ENCODE peak calls at places on chromosome 11, in eight cellular contexts. W is adrenal gland, I is ovary, R is colonic mucosa, M is GM23248, X is GM12865, V is tibial artery, Q is dorsolateral prefrontal cortex. L is an unnamed sample.

GRCh38 chr11:65646921-65647701 is 9.2 kb downstream of the SIPA1 start:
- DNase-seq in W (peak), I (peak), R (peak), M (peak), X (no peak), V (peak), Q (peak), L (no peak)

GRCh38 chr11:1018091-1018490 is 18.4 kb downstream of the MUC6 start:
- DNase-seq in W (no peak), I (no peak), R (no peak), M (no peak), X (no peak), V (no peak), Q (no peak), L (no peak)

GRCh38 chr11:125299821-125300220 is 135.3 kb downstream of the PKNOX2 start:
- DNase-seq in W (no peak), I (no peak), R (no peak), M (no peak), X (no peak), V (no peak), Q (no peak), L (no peak)

GRCh38 chr11:128190312-128190711 is 397.0 kb downstream of the ETS1 start:
- DNase-seq in W (no peak), I (no peak), R (no peak), M (no peak), X (no peak), V (no peak), Q (no peak), L (no peak)

GRCh38 chr11:976431-977160 is 50.9 kb downstream of the AP2A2 start:
- DNase-seq in W (no peak), I (no peak), R (no peak), M (peak), X (no peak), V (no peak), Q (peak), L (no peak)

GRCh38 chr11:71563401-71563800 is 2.0 kb upstream of the KRTAP5-10 start:
- DNase-seq in W (no peak), I (no peak), R (peak), M (peak), X (peak), V (no peak), Q (no peak), L (peak)

GRCh38 chr11:93570759-93571413 is 27.7 kb upstream of the SMCO4 start:
- DNase-seq in W (peak), I (no peak), R (peak), M (peak), X (no peak), V (peak), Q (no peak), L (no peak)

GRCh38 chr11:118342503-118343161 is at the start of gene CD3D:
- DNase-seq in W (no peak), I (no peak), R (no peak), M (no peak), X (no peak), V (no peak), Q (no peak), L (no peak)

GRCh38 chr11:44539971-44540370 is 25.5 kb upstream of the CD82 start:
- DNase-seq in W (no peak), I (no peak), R (no peak), M (no peak), X (no peak), V (no peak), Q (no peak), L (no peak)

GRCh38 chr11:120125005-120125404 is 12.9 kb downstream of the TRIM29 start:
- DNase-seq in W (peak), I (no peak), R (no peak), M (peak), X (no peak), V (no peak), Q (no peak), L (no peak)

GRCh38 chr11:132531921-132532320 is 1000.4 kb downstream of the OPCML start:
- DNase-seq in W (no peak), I (no peak), R (no peak), M (no peak), X (no peak), V (no peak), Q (no peak), L (no peak)

GRCh38 chr11:41246399-41246745 is 213.1 kb downstream of the LRRC4C start:
- DNase-seq in W (no peak), I (no peak), R (no peak), M (no peak), X (no peak), V (no peak), Q (no peak), L (no peak)

GRCh38 chr11:133082453-133082781 is 449.9 kb downstream of the OPCML start:
- DNase-seq in W (no peak), I (peak), R (peak), M (no peak), X (peak), V (no peak), Q (no peak), L (no peak)

GRCh38 chr11:3782963-3783362 is 14.4 kb downstream of the NUP98 start:
- DNase-seq in W (peak), I (no peak), R (no peak), M (no peak), X (no peak), V (no peak), Q (no peak), L (no peak)

GRCh38 chr11:77136074-77136473 is 8.0 kb downstream of the MYO7A start:
- DNase-seq in W (no peak), I (no peak), R (no peak), M (peak), X (no peak), V (no peak), Q (no peak), L (no peak)

GRCh38 chr11:59802639-59803176 is 7.9 kb downstream of the MRPL16 start:
- DNase-seq in W (no peak), I (peak), R (peak), M (peak), X (peak), V (no peak), Q (no peak), L (peak)

GRCh38 chr11:121249039-121249663 is 43.4 kb upstream of the SC5D start:
- DNase-seq in W (no peak), I (no peak), R (no peak), M (peak), X (peak), V (no peak), Q (no peak), L (peak)

GRCh38 chr11:120241277-120241676 is 1.3 kb downstream of the POU2F3 start:
- DNase-seq in W (no peak), I (no peak), R (no peak), M (no peak), X (no peak), V (no peak), Q (no peak), L (no peak)

DNA sequence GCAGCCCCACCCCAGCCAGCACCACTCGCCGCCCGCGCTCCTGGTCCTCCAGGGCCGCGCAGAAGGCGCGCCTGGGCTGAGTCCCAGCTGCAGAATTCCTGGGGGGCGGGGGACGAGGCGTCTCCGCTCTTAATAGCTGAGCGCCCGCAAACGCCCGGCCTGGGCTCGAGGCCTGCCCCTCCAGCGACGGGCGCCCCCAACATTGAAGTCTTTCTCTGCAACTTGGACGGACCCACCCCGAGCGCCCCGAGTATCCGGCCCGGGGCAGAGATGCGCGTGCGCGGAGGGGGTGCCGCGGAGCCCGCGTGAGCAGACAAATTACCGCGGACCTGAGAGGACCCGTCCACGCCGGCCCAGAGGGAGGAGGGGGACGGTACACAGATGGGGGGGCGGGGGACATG is 6.7 kb upstream of the SYT7 start:
- DNase-seq in W (no peak), I (peak), R (peak), M (peak), X (no peak), V (no peak), Q (peak), L (no peak)
- H3K4me3 ChIP-seq in W (no peak), I (peak), R (peak), M (peak), X (no peak), V (peak), Q (peak), L (no peak)

DNA sequence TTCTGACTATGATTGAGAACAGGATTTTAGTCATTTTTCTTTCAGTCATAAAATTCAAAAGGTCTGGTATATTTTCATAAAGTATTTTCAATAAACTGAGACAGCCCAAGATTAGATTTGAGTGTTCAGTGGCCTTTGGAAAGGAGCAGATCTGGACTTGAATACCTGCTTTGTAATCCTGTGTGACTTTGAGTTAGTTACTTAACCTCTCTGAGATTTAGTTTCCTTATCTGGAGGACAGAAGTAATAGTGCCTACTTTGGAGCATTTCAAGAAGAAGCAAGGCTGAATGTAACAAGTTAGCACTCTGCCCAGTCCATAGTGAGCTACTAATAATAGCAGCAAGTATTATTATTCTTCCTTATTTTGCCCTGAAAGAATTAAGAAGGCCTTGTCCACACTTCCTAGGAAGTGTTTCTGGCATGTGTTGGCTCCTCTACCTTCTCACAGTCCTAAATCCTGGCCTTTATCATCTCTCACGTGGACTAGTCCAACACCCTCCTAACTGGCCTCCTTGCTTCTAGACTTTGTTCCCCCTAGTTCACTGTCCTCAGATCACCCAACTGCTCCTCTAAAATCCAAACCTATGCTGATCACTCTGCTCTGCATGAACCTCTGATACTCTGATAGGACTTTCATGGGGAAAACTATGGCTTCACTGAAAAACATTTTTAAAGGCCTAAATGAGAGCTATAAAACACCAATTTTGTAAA is 115.8 kb downstream of the PLEKHA7 start:
- DNase-seq in W (no peak), I (no peak), R (no peak), M (no peak), X (no peak), V (no peak), Q (no peak), L (no peak)
- H3K4me3 ChIP-seq in W (no peak), I (no peak), R (no peak), M (no peak), X (no peak), V (no peak), Q (no peak), L (no peak)

GRCh38 chr11:62757846-62758788 is 3.3 kb upstream of the POLR2G start:
- DNase-seq in W (no peak), I (no peak), R (no peak), M (no peak), X (no peak), V (no peak), Q (no peak), L (no peak)
- H3K4me3 ChIP-seq in W (no peak), I (no peak), R (no peak), M (no peak), X (no peak), V (no peak), Q (peak), L (no peak)

DNA sequence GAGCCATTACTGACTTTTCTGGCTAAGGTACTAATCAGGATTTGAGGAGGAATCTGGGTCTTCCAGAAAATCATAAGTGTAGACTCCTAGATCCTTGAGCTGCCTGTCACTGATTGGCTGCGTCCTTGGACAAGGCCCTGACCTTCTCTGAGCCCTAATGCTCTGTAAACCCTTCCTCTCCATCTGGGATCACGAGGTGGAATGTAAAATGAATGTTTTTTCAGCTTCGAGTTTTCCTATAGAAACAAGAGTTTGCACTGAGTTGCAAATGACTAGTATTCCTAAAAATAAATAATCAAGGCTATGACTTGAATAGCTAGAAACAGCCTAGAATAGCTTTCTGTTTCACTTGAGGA is 1.1 kb upstream of the DIXDC1 start:
- DNase-seq in W (no peak), I (no peak), R (no peak), M (peak), X (no peak), V (no peak), Q (no peak), L (no peak)
- H3K4me3 ChIP-seq in W (no peak), I (peak), R (no peak), M (peak), X (no peak), V (peak), Q (peak), L (peak)